ENCODE peak calls at places on chromosomes 6 and 20, in five cellular contexts. One of them, this sample, is unnamed.
A peak's percentile ranks its signal among the peaks of the same experiment; 100 is the strongest.

GRCh38 chr6:17417817-17418216 is 24.4 kb downstream of the CAP2 start:
- DNase-seq in activated naive CD8-positive, alpha-beta T cell treated with anti-CD3 and anti-CD28 coated beads, Interleukin-2, amount 50 U/mL, for 24 hours: no peak
- DNase-seq in iris pigment epithelial cell: peak; percentile 71
- DNase-seq in neural crest cell: no peak
- DNase-seq in stimulated activated CD8-positive, alpha-beta memory T cell treated with anti-CD3 and anti-CD28 coated beads, Interleukin-15, amount 100 ng/mL, for 24 hours: no peak
- DNase-seq in this sample: no peak

GRCh38 chr20:44418069-44418905 is 57.4 kb upstream of the TTPAL start:
- DNase-seq in activated naive CD8-positive, alpha-beta T cell treated with anti-CD3 and anti-CD28 coated beads, Interleukin-2, amount 50 U/mL, for 24 hours: no peak
- DNase-seq in neural crest cell: no peak
- DNase-seq in iris pigment epithelial cell: no peak
- DNase-seq in stimulated activated CD8-positive, alpha-beta memory T cell treated with anti-CD3 and anti-CD28 coated beads, Interleukin-15, amount 100 ng/mL, for 24 hours: no peak
- DNase-seq in this sample: no peak

GRCh38 chr20:16666272-16666671 is 63.6 kb upstream of the SNRPB2 start:
- DNase-seq in stimulated activated CD8-positive, alpha-beta memory T cell treated with anti-CD3 and anti-CD28 coated beads, Interleukin-15, amount 100 ng/mL, for 24 hours: no peak
- DNase-seq in neural crest cell: no peak
- DNase-seq in activated naive CD8-positive, alpha-beta T cell treated with anti-CD3 and anti-CD28 coated beads, Interleukin-2, amount 50 U/mL, for 24 hours: no peak
- DNase-seq in iris pigment epithelial cell: no peak
- DNase-seq in this sample: no peak

GRCh38 chr20:45841407-45842129 is 8.0 kb downstream of the SNX21 start:
- DNase-seq in iris pigment epithelial cell: no peak
- DNase-seq in neural crest cell: no peak
- DNase-seq in stimulated activated CD8-positive, alpha-beta memory T cell treated with anti-CD3 and anti-CD28 coated beads, Interleukin-15, amount 100 ng/mL, for 24 hours: no peak
- DNase-seq in activated naive CD8-positive, alpha-beta T cell treated with anti-CD3 and anti-CD28 coated beads, Interleukin-2, amount 50 U/mL, for 24 hours: no peak
- DNase-seq in this sample: no peak

GRCh38 chr6:126385536-126385935 is 45.6 kb downstream of the CENPW start:
- DNase-seq in iris pigment epithelial cell: no peak
- DNase-seq in activated naive CD8-positive, alpha-beta T cell treated with anti-CD3 and anti-CD28 coated beads, Interleukin-2, amount 50 U/mL, for 24 hours: no peak
- DNase-seq in stimulated activated CD8-positive, alpha-beta memory T cell treated with anti-CD3 and anti-CD28 coated beads, Interleukin-15, amount 100 ng/mL, for 24 hours: no peak
- DNase-seq in neural crest cell: no peak
- DNase-seq in this sample: no peak

GRCh38 chr6:25324076-25324762 is 45.0 kb downstream of the CARMIL1 start:
- DNase-seq in stimulated activated CD8-positive, alpha-beta memory T cell treated with anti-CD3 and anti-CD28 coated beads, Interleukin-15, amount 100 ng/mL, for 24 hours: no peak
- DNase-seq in activated naive CD8-positive, alpha-beta T cell treated with anti-CD3 and anti-CD28 coated beads, Interleukin-2, amount 50 U/mL, for 24 hours: no peak
- DNase-seq in neural crest cell: no peak
- DNase-seq in iris pigment epithelial cell: no peak
- DNase-seq in this sample: no peak

GRCh38 chr6:3623451-3624267 is 127.9 kb downstream of the PXDC1 start:
- DNase-seq in stimulated activated CD8-positive, alpha-beta memory T cell treated with anti-CD3 and anti-CD28 coated beads, Interleukin-15, amount 100 ng/mL, for 24 hours: no peak
- DNase-seq in activated naive CD8-positive, alpha-beta T cell treated with anti-CD3 and anti-CD28 coated beads, Interleukin-2, amount 50 U/mL, for 24 hours: peak; percentile 5
- DNase-seq in iris pigment epithelial cell: no peak
- DNase-seq in neural crest cell: no peak
- DNase-seq in this sample: no peak

GRCh38 chr6:42690151-42690702 is 32.2 kb downstream of the PRPH2 start:
- DNase-seq in iris pigment epithelial cell: peak; percentile 53
- DNase-seq in neural crest cell: no peak
- DNase-seq in activated naive CD8-positive, alpha-beta T cell treated with anti-CD3 and anti-CD28 coated beads, Interleukin-2, amount 50 U/mL, for 24 hours: no peak
- DNase-seq in stimulated activated CD8-positive, alpha-beta memory T cell treated with anti-CD3 and anti-CD28 coated beads, Interleukin-15, amount 100 ng/mL, for 24 hours: no peak
- DNase-seq in this sample: no peak

GRCh38 chr6:108476381-108476780 is 84.3 kb upstream of the FOXO3 start:
- DNase-seq in stimulated activated CD8-positive, alpha-beta memory T cell treated with anti-CD3 and anti-CD28 coated beads, Interleukin-15, amount 100 ng/mL, for 24 hours: no peak
- DNase-seq in iris pigment epithelial cell: no peak
- DNase-seq in neural crest cell: no peak
- DNase-seq in activated naive CD8-positive, alpha-beta T cell treated with anti-CD3 and anti-CD28 coated beads, Interleukin-2, amount 50 U/mL, for 24 hours: no peak
- DNase-seq in this sample: no peak

GRCh38 chr6:16473184-16473907 is 235.0 kb downstream of the GMPR start:
- DNase-seq in iris pigment epithelial cell: no peak
- DNase-seq in stimulated activated CD8-positive, alpha-beta memory T cell treated with anti-CD3 and anti-CD28 coated beads, Interleukin-15, amount 100 ng/mL, for 24 hours: no peak
- DNase-seq in activated naive CD8-positive, alpha-beta T cell treated with anti-CD3 and anti-CD28 coated beads, Interleukin-2, amount 50 U/mL, for 24 hours: no peak
- DNase-seq in neural crest cell: no peak
- DNase-seq in this sample: no peak

GRCh38 chr6:122347251-122347650 is 52.2 kb upstream of the HSF2 start:
- DNase-seq in iris pigment epithelial cell: no peak
- DNase-seq in activated naive CD8-positive, alpha-beta T cell treated with anti-CD3 and anti-CD28 coated beads, Interleukin-2, amount 50 U/mL, for 24 hours: no peak
- DNase-seq in neural crest cell: no peak
- DNase-seq in stimulated activated CD8-positive, alpha-beta memory T cell treated with anti-CD3 and anti-CD28 coated beads, Interleukin-15, amount 100 ng/mL, for 24 hours: no peak
- DNase-seq in this sample: no peak

GRCh38 chr6:2876210-2877056 is 26.7 kb downstream of the SERPINB9 start:
- DNase-seq in activated naive CD8-positive, alpha-beta T cell treated with anti-CD3 and anti-CD28 coated beads, Interleukin-2, amount 50 U/mL, for 24 hours: no peak
- DNase-seq in iris pigment epithelial cell: peak; percentile 94
- DNase-seq in neural crest cell: peak; percentile 12
- DNase-seq in stimulated activated CD8-positive, alpha-beta memory T cell treated with anti-CD3 and anti-CD28 coated beads, Interleukin-15, amount 100 ng/mL, for 24 hours: no peak
- DNase-seq in this sample: no peak

GRCh38 chr20:62511915-62512610 is 36.3 kb upstream of the GATA5 start:
- DNase-seq in neural crest cell: no peak
- DNase-seq in iris pigment epithelial cell: no peak
- DNase-seq in stimulated activated CD8-positive, alpha-beta memory T cell treated with anti-CD3 and anti-CD28 coated beads, Interleukin-15, amount 100 ng/mL, for 24 hours: no peak
- DNase-seq in activated naive CD8-positive, alpha-beta T cell treated with anti-CD3 and anti-CD28 coated beads, Interleukin-2, amount 50 U/mL, for 24 hours: no peak
- DNase-seq in this sample: no peak

GRCh38 chr6:6695711-6696048 is 107.2 kb downstream of the LY86 start:
- DNase-seq in activated naive CD8-positive, alpha-beta T cell treated with anti-CD3 and anti-CD28 coated beads, Interleukin-2, amount 50 U/mL, for 24 hours: no peak
- DNase-seq in iris pigment epithelial cell: no peak
- DNase-seq in neural crest cell: no peak
- DNase-seq in stimulated activated CD8-positive, alpha-beta memory T cell treated with anti-CD3 and anti-CD28 coated beads, Interleukin-15, amount 100 ng/mL, for 24 hours: no peak
- DNase-seq in this sample: no peak

GRCh38 chr6:74574794-74575193 is 631.1 kb downstream of the COL12A1 start:
- DNase-seq in iris pigment epithelial cell: peak; percentile 41
- DNase-seq in stimulated activated CD8-positive, alpha-beta memory T cell treated with anti-CD3 and anti-CD28 coated beads, Interleukin-15, amount 100 ng/mL, for 24 hours: no peak
- DNase-seq in activated naive CD8-positive, alpha-beta T cell treated with anti-CD3 and anti-CD28 coated beads, Interleukin-2, amount 50 U/mL, for 24 hours: no peak
- DNase-seq in neural crest cell: no peak
- DNase-seq in this sample: no peak

GRCh38 chr6:35068206-35068605 is 72.9 kb downstream of the TCP11 start:
- DNase-seq in neural crest cell: no peak
- DNase-seq in activated naive CD8-positive, alpha-beta T cell treated with anti-CD3 and anti-CD28 coated beads, Interleukin-2, amount 50 U/mL, for 24 hours: no peak
- DNase-seq in iris pigment epithelial cell: no peak
- DNase-seq in stimulated activated CD8-positive, alpha-beta memory T cell treated with anti-CD3 and anti-CD28 coated beads, Interleukin-15, amount 100 ng/mL, for 24 hours: no peak
- DNase-seq in this sample: no peak

GRCh38 chr6:24357336-24358218 is at the start of gene DCDC2:
- DNase-seq in stimulated activated CD8-positive, alpha-beta memory T cell treated with anti-CD3 and anti-CD28 coated beads, Interleukin-15, amount 100 ng/mL, for 24 hours: no peak
- DNase-seq in iris pigment epithelial cell: no peak
- DNase-seq in activated naive CD8-positive, alpha-beta T cell treated with anti-CD3 and anti-CD28 coated beads, Interleukin-2, amount 50 U/mL, for 24 hours: peak; percentile 20
- DNase-seq in neural crest cell: no peak
- DNase-seq in this sample: peak; percentile 50

GRCh38 chr6:31738048-31738979 is 1.5 kb upstream of the MSH5 start:
- DNase-seq in stimulated activated CD8-positive, alpha-beta memory T cell treated with anti-CD3 and anti-CD28 coated beads, Interleukin-15, amount 100 ng/mL, for 24 hours: no peak
- DNase-seq in neural crest cell: no peak
- DNase-seq in activated naive CD8-positive, alpha-beta T cell treated with anti-CD3 and anti-CD28 coated beads, Interleukin-2, amount 50 U/mL, for 24 hours: peak; percentile 68
- DNase-seq in iris pigment epithelial cell: peak; percentile 94
- DNase-seq in this sample: no peak

GRCh38 chr20:38304845-38305447 is 990 bp downstream of the BPI start:
- DNase-seq in neural crest cell: no peak
- DNase-seq in stimulated activated CD8-positive, alpha-beta memory T cell treated with anti-CD3 and anti-CD28 coated beads, Interleukin-15, amount 100 ng/mL, for 24 hours: no peak
- DNase-seq in activated naive CD8-positive, alpha-beta T cell treated with anti-CD3 and anti-CD28 coated beads, Interleukin-2, amount 50 U/mL, for 24 hours: peak; percentile 45
- DNase-seq in iris pigment epithelial cell: peak; percentile 47
- DNase-seq in this sample: peak; percentile 10

GRCh38 chr6:134938896-134939295 is 11.0 kb downstream of the ALDH8A1 start:
- DNase-seq in activated naive CD8-positive, alpha-beta T cell treated with anti-CD3 and anti-CD28 coated beads, Interleukin-2, amount 50 U/mL, for 24 hours: peak; percentile 77
- DNase-seq in iris pigment epithelial cell: peak; percentile 11
- DNase-seq in stimulated activated CD8-positive, alpha-beta memory T cell treated with anti-CD3 and anti-CD28 coated beads, Interleukin-15, amount 100 ng/mL, for 24 hours: peak; percentile 20
- DNase-seq in neural crest cell: no peak
- DNase-seq in this sample: no peak

GRCh38 chr6:66068907-66069306 is 361.9 kb upstream of the EYS start:
- DNase-seq in neural crest cell: no peak
- DNase-seq in stimulated activated CD8-positive, alpha-beta memory T cell treated with anti-CD3 and anti-CD28 coated beads, Interleukin-15, amount 100 ng/mL, for 24 hours: no peak
- DNase-seq in activated naive CD8-positive, alpha-beta T cell treated with anti-CD3 and anti-CD28 coated beads, Interleukin-2, amount 50 U/mL, for 24 hours: no peak
- DNase-seq in iris pigment epithelial cell: no peak
- DNase-seq in this sample: no peak

GRCh38 chr6:27514906-27515495 is 42.1 kb upstream of the ZNF184 start:
- DNase-seq in iris pigment epithelial cell: no peak
- DNase-seq in neural crest cell: no peak
- DNase-seq in activated naive CD8-positive, alpha-beta T cell treated with anti-CD3 and anti-CD28 coated beads, Interleukin-2, amount 50 U/mL, for 24 hours: no peak
- DNase-seq in stimulated activated CD8-positive, alpha-beta memory T cell treated with anti-CD3 and anti-CD28 coated beads, Interleukin-15, amount 100 ng/mL, for 24 hours: no peak
- DNase-seq in this sample: no peak

GRCh38 chr6:166387642-166388325 is 5.0 kb upstream of the MPC1 start:
- DNase-seq in stimulated activated CD8-positive, alpha-beta memory T cell treated with anti-CD3 and anti-CD28 coated beads, Interleukin-15, amount 100 ng/mL, for 24 hours: no peak
- DNase-seq in iris pigment epithelial cell: no peak
- DNase-seq in neural crest cell: no peak
- DNase-seq in activated naive CD8-positive, alpha-beta T cell treated with anti-CD3 and anti-CD28 coated beads, Interleukin-2, amount 50 U/mL, for 24 hours: no peak
- DNase-seq in this sample: no peak

GRCh38 chr20:37526238-37526838 is 1.3 kb downstream of the BLCAP start:
- DNase-seq in iris pigment epithelial cell: peak; percentile 59
- DNase-seq in stimulated activated CD8-positive, alpha-beta memory T cell treated with anti-CD3 and anti-CD28 coated beads, Interleukin-15, amount 100 ng/mL, for 24 hours: no peak
- DNase-seq in activated naive CD8-positive, alpha-beta T cell treated with anti-CD3 and anti-CD28 coated beads, Interleukin-2, amount 50 U/mL, for 24 hours: no peak
- DNase-seq in neural crest cell: no peak
- DNase-seq in this sample: no peak

This sample was measured in H1.